ENCODE peak calls at places on chromosome 9, in five cellular contexts. B is endodermal cell, U is upper lobe of right lung, Q is AG10803, W is stomach. P is an unnamed sample.

GRCh38 chr9:1320041-1320440 is 269.9 kb downstream of the DMRT2 start:
- DNase-seq in B (no peak), W (no peak), Q (no peak), U (no peak), P (no peak)

GRCh38 chr9:125361837-125362531 is 100.4 kb downstream of the GAPVD1 start:
- DNase-seq in U (no peak), W (no peak), B (peak), Q (no peak), P (no peak)

GRCh38 chr9:7777776-7778175 is 21.8 kb downstream of the DMAC1 start:
- DNase-seq in W (no peak), B (no peak), Q (no peak), U (no peak), P (no peak)

GRCh38 chr9:112858625-112859147 is 32.0 kb downstream of the SLC46A2 start:
- DNase-seq in B (no peak), Q (no peak), W (no peak), U (no peak), P (no peak)

GRCh38 chr9:136981588-136982231 is 1.1 kb upstream of the LCNL1 start:
- DNase-seq in U (no peak), Q (no peak), B (no peak), W (no peak), P (no peak)

GRCh38 chr9:135809166-135809565 is 98.2 kb downstream of the CAMSAP1 start:
- DNase-seq in W (no peak), Q (peak), B (no peak), U (no peak), P (no peak)

GRCh38 chr9:120655005-120655622 is 59.2 kb downstream of the MEGF9 start:
- DNase-seq in B (no peak), W (no peak), U (no peak), Q (no peak), P (peak)

GRCh38 chr9:78234810-78235209 is 1.1 kb upstream of the CEP78 start:
- DNase-seq in B (no peak), U (no peak), Q (peak), W (no peak), P (no peak)

GRCh38 chr9:18788256-18788655 is 244.8 kb downstream of the SAXO1 start:
- DNase-seq in Q (no peak), B (no peak), U (no peak), W (no peak), P (no peak)

GRCh38 chr9:21070887-21071286 is 6.9 kb downstream of the IFNB1 start:
- DNase-seq in W (no peak), B (no peak), U (no peak), Q (no peak), P (no peak)

GRCh38 chr9:90870646-90871326 is 69.2 kb downstream of the SYK start:
- DNase-seq in Q (peak), W (peak), U (no peak), B (peak), P (no peak)

GRCh38 chr9:119559986-119560385 is 190.8 kb upstream of the BRINP1 start:
- DNase-seq in B (no peak), W (no peak), Q (no peak), U (no peak), P (no peak)

GRCh38 chr9:98095401-98095800 is 23.6 kb downstream of the TRIM14 start:
- DNase-seq in U (no peak), Q (no peak), B (peak), W (no peak), P (no peak)

GRCh38 chr9:134218230-134218629 is 53.9 kb upstream of the RNU6ATAC start:
- DNase-seq in Q (no peak), W (no peak), U (no peak), B (no peak), P (no peak)

GRCh38 chr9:134221273-134222017 is 57.1 kb upstream of the RNU6ATAC start:
- DNase-seq in U (peak), Q (no peak), W (no peak), B (no peak), P (no peak)

GRCh38 chr9:134220311-134220710 is 55.9 kb upstream of the RNU6ATAC start:
- DNase-seq in Q (no peak), B (no peak), U (peak), W (no peak), P (no peak)

GRCh38 chr9:134217431-134218210 is 53.3 kb upstream of the RNU6ATAC start:
- DNase-seq in Q (no peak), U (peak), W (no peak), B (peak), P (no peak)

DNA sequence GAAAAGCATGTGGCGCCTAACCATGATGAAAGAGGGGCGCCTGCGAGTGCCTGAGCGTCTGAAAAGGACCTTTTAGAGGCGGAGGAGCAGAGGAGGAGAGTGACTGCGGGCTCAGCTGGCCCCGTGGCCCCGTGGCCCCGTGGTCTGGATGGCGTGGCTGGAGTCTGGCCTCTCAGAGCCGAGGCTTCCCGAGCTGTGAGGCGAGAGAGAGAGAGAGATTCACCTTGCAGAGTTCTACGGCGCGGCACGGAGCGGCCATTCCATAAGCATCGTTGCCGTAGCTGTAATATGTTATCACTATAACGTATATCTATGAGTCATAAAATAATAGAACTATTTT is 55.3 kb upstream of the RNU6ATAC start:
- DNase-seq in Q (no peak), W (no peak), U (peak), B (no peak), P (no peak)
- H3K4me3 ChIP-seq in Q (no peak), W (no peak), U (no peak), B (no peak), P (no peak)

DNA sequence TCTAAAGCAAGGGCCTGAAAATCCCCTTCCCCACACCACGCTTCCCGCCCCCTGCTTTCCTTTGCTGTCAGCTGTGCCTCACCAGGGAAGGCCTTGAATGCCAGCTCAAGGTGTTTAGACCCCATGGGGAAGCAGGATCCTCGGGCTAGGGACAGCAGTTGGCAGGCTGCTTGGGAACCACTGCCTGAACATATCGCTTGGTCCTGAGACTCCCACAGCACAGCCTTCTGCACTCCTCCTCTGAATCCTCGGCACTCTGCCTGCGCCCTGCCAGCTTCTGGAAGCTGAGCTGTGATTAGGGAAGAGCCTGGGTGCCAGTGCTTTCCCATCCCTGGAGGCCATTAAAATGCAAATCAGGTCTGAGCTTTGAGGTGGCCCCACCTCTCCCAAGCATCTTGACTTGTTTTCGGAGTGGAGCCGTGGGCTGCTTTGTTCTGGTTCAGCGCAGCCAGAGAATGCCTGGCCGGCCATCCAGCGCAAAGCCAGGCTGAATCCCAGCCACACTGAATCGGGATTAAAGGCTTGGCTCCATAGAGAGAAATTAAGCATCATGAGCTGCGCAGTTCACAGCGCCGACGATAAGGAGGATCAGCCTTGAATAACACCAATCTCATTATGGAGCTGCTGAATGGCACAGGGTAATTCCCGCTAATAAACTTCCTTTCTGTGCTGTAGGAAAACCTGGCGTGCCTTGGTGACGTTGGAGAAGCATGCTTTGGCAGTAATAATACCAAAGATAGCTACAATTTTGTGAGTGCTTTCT is 40.0 kb downstream of the AMBP start:
- DNase-seq in U (no peak), W (no peak), B (peak), Q (no peak), P (no peak)
- H3K4me3 ChIP-seq in U (no peak), W (no peak), B (no peak), Q (no peak), P (no peak)

GRCh38 chr9:80125731-80126264 is 554.0 kb downstream of the TLE4 start:
- DNase-seq in W (no peak), U (no peak), Q (no peak), B (no peak), P (no peak)
- H3K4me3 ChIP-seq in W (no peak), U (no peak), Q (no peak), B (no peak), P (no peak)

DNA sequence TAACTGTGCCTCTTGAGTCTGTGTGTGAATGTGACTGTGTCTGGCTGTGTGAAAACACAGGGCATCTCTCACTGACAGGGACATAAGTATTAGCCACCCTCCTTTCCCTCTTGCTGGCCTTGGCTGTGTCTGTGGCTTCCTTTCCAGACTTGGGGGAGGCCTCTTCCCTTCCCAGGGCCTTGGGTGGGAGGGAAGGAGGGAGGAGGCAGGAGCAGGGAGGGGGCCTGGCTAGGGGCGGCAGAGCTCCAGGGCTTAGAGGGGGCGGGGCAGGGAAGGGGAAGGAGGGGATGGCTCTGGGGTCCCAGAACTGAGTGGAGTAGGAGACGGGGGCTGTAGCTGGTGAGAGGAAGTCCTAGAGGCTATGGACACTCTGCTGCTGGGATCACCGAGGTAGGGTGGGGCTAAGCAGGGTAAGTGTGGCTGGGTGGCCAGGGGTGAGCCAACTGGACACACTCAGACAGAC is 1.7 kb downstream of the IL11RA start:
- DNase-seq in U (no peak), W (no peak), B (no peak), Q (peak), P (no peak)
- H3K4me3 ChIP-seq in U (no peak), W (no peak), B (no peak), Q (peak), P (no peak)

GRCh38 chr9:38422555-38423245 is 1.6 kb downstream of the IGFBPL1 start:
- DNase-seq in Q (no peak), B (peak), U (no peak), W (no peak), P (no peak)

GRCh38 chr9:38424918-38425317 is 664 bp upstream of the IGFBPL1 start:
- DNase-seq in B (peak), W (no peak), Q (no peak), U (no peak), P (no peak)

GRCh38 chr9:38423939-38424843 is at the start of gene IGFBPL1:
- DNase-seq in B (peak), Q (no peak), U (peak), W (no peak), P (no peak)

GRCh38 chr9:38421498-38422211 is 2.6 kb downstream of the IGFBPL1 start:
- DNase-seq in W (no peak), Q (no peak), U (no peak), B (peak), P (no peak)

DNA sequence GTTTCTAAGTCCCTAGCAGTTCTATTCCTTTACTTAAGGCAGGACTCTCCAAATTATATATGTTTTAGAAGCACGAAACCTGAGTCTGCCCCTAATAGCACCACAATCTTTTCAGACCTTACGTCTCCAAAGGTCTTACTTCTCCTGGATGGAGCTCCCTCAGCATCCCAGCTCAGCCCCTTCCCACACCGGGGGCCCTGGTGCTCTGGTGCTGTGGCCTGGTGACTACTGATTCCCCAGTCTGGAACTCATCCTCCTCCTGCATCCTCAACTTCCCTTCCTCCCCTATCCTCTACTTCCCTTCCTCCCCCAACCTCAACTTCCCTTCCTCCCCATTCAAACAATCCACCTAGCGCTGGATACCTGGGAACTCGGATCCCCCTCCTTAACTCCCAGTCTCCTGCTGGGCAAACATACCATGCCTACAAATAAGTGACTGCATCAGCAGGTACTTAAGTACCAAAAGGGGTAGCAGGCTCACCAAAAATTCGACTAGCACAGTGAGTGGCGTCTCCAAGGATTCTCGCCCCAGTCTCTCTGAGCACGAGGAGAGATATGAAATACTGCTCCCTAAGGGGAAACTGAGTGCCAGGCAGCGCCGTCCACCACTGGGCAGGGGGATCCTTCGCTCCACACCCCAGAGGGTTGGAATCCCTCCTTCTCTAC is 848 bp downstream of the IGFBPL1 start:
- DNase-seq in Q (no peak), B (peak), U (no peak), W (no peak), P (no peak)
- H3K4me3 ChIP-seq in Q (no peak), B (peak), U (no peak), W (peak), P (no peak)

DNA sequence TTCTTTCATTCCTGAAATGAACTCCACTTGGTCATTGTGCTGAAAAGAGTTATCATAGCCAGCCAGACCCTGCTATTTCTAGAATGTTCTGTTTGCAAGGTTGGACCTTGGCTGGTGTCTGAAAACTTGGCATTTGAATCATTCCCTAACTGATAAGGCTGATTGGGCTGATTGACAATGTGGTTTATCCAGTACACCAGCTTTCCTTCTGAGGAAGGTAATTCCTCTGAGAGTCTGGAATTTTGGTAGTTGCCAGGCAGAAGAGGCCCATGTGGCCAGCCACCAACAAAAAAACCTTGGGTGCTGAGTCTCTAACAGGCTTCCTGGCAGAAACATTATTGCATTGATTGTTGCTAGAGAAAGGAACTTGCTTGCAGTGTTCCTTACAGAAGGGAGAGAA is 15.3 kb downstream of the SEC61B start:
- DNase-seq in B (no peak), U (no peak), W (no peak), Q (no peak), P (no peak)
- H3K4me3 ChIP-seq in B (no peak), U (no peak), W (no peak), Q (no peak), P (no peak)

GRCh38 chr9:127974002-127974768 is 6.6 kb downstream of the EEIG1 start:
- DNase-seq in Q (no peak), W (no peak), U (no peak), B (peak), P (no peak)

GRCh38 chr9:127972316-127972871 is 8.4 kb downstream of the EEIG1 start:
- DNase-seq in U (no peak), Q (no peak), W (no peak), B (peak), P (no peak)

GRCh38 chr9:127971357-127972315 is 9.2 kb downstream of the EEIG1 start:
- DNase-seq in Q (peak), B (peak), U (no peak), W (no peak), P (no peak)

GRCh38 chr9:127974769-127975261 is 6.0 kb downstream of the EEIG1 start:
- DNase-seq in Q (peak), W (no peak), B (peak), U (no peak), P (no peak)

GRCh38 chr9:127973169-127974001 is 7.4 kb downstream of the EEIG1 start:
- DNase-seq in Q (no peak), U (no peak), W (peak), B (peak), P (no peak)
- H3K4me3 ChIP-seq in Q (no peak), U (no peak), W (peak), B (no peak), P (no peak)

GRCh38 chr9:4986291-4986690 is 1.2 kb downstream of the JAK2 start:
- DNase-seq in Q (no peak), U (no peak), B (no peak), W (no peak), P (no peak)

GRCh38 chr9:4984571-4985375 is at the start of gene JAK2:
- DNase-seq in Q (peak), U (peak), B (peak), W (peak), P (peak)

GRCh38 chr9:4986783-4987182 is 1.7 kb downstream of the JAK2 start:
- DNase-seq in U (no peak), W (no peak), B (no peak), Q (no peak), P (no peak)

GRCh38 chr9:4985376-4986266 is 549 bp downstream of the JAK2 start:
- DNase-seq in Q (peak), U (peak), W (peak), B (peak), P (no peak)

DNA sequence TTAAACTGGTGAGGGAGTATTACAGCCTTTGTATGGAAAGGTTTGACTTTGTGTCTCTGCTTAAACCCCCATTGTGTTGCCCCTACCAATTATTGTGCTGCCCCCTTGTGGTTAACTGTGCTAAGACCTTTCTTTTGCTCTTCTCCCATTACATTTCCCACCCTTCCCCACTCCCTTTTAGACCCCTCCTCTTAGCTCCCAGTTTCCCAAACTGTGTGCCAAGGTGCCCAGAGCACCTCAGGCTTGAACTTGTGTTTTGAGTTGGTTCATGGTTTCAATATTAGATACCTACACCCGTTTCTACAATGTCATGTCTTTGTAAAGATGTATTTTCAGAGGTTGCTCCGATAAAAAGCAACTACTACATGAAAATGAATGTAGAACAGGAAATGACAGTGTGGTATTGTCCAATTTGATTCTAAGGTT is 2.9 kb downstream of the JAK2 start:
- DNase-seq in B (peak), Q (peak), W (peak), U (no peak), P (no peak)
- H3K4me3 ChIP-seq in B (no peak), Q (no peak), W (no peak), U (peak), P (no peak)

P was measured in keratinocyte.